ENCODE peak calls at places on chromosomes 4 and X, in six cellular contexts. J, X, Q, M, F and C are unnamed samples. For H3K4me1, the result is how much of the 10 kb centered on the place peaks cover.

GRCh38 chrX:119008122-119008744 is 33.8 kb downstream of the LONRF3 start:
- DNase-seq in J (no peak), X (peak), Q (no peak), M (no peak), F (no peak), C (no peak)

GRCh38 chr4:70197842-70198241 is 2.3 kb downstream of the ODAM start:
- DNase-seq in J (no peak), X (peak), Q (no peak), M (no peak), F (no peak), C (no peak)

GRCh38 chr4:16665942-16666586 is 232.4 kb downstream of the LDB2 start:
- DNase-seq in J (no peak), X (no peak), Q (no peak), M (no peak), F (no peak), C (no peak)

GRCh38 chr4:72743078-72743477 is 174.1 kb upstream of the ADAMTS3 start:
- DNase-seq in J (no peak), X (no peak), Q (no peak), M (no peak), F (no peak), C (no peak)

GRCh38 chrX:19566359-19567141 is 51.2 kb upstream of the MAP3K15 start:
- DNase-seq in J (no peak), X (no peak), Q (no peak), M (no peak), F (no peak), C (no peak)

GRCh38 chrX:109475174-109475891 is 6.6 kb downstream of the GUCY2F start:
- DNase-seq in J (no peak), X (peak), Q (peak), M (no peak), F (no peak), C (no peak)

GRCh38 chr4:108738307-108738706 is 24.5 kb downstream of the ETNPPL start:
- DNase-seq in J (no peak), X (no peak), Q (no peak), M (no peak), F (no peak), C (no peak)

GRCh38 chr4:182556576-182556975 is 313.4 kb downstream of the TENM3 start:
- DNase-seq in J (no peak), X (no peak), Q (no peak), M (no peak), F (no peak), C (no peak)

GRCh38 chr4:78721739-78722138 is 54.4 kb upstream of the BMP2K start:
- DNase-seq in J (no peak), X (no peak), Q (no peak), M (no peak), F (no peak), C (no peak)

GRCh38 chr4:95729596-95729995 is 110.3 kb upstream of the PDHA2 start:
- DNase-seq in J (no peak), X (no peak), Q (no peak), M (no peak), F (no peak), C (no peak)

GRCh38 chrX:100994352-100995281 is 25.1 kb downstream of the ARL13A start:
- DNase-seq in J (no peak), X (peak), Q (no peak), M (no peak), F (no peak), C (no peak)

DNA sequence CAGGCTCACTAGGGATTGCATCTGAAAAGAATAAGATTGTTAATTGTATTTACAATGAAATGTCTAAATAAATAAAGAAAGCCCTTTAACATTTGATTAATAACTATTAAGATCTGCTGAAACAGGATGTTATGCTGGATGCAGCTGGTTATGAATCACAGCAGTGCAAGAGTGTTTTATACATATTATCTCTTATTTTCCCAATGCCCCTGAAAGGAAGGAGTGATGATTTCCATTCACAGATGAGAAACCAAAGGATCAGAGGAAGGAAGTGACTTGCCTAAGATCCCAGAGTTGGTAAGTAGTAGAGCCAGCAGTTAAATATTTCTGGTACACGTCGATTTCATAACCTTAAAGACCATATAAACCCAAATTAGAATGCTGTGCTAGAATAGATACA is 76.3 kb upstream of the ARHGAP36 start:
- DNase-seq in J (no peak), X (no peak), Q (no peak), M (no peak), F (no peak), C (no peak)
- H3K4me1 ChIP-seq in J (under half), X (under half), Q (under half), M (under half), F (under half), C (under half)

DNA sequence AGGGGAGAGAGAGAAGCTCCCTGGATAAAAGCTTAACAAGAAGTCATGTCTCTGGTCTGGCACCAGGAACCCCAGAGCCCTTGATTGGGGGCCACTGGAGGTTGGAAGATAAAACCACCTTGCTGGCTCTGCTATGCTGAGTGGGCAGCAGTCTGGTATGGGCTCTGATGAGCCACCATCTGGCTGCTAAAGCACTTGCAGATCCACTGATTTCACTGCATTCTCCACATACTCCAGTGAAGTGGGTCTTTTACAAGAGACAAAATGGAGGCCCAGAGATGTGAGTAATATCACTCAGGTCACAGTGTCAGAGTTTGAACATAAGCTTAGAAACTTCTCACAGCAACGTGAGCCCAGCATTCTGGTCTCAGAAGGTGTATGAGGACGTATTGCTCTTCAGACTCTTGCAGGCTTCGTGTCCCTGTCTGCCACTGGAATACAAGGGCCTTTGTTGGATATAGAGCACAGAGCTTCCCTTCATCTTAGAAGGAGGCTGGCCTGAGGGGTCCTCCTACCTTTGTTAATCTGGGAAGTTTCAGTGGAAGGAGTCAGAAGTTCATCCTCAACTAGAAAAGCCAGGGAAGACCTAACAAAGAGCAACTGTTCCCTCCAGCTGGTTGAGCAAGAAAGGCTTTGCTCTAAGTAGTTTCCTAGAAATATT is 11.8 kb downstream of the CLDN2 start:
- DNase-seq in J (no peak), X (no peak), Q (no peak), M (no peak), F (no peak), C (no peak)
- H3K4me3 ChIP-seq in J (no peak), X (no peak), Q (no peak), M (no peak), F (no peak), C (no peak)

DNA sequence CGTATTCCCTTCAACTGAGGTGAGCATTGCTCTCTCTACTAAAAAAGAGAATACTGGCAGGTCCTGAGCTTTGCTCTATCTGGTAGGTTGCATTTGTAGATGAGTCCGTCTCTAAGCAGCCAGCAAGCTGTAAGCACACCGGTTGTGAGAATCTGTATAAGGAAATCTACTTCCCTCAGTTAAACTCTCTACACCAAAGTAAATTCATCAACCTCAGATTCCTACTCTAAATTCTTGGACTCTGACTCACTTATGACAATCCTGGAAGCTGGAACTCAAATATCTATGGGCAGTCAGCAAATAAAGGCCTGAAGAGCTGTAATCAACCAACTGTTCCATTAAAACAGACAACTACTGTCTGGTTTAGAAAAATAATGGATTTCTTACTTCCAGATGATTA is 37.9 kb downstream of the FAT1 start:
- DNase-seq in J (no peak), X (peak), Q (no peak), M (no peak), F (no peak), C (no peak)
- H3K4me1 ChIP-seq in J (under half), X (under half), Q (under half), M (under half), F (under half), C (under half)

DNA sequence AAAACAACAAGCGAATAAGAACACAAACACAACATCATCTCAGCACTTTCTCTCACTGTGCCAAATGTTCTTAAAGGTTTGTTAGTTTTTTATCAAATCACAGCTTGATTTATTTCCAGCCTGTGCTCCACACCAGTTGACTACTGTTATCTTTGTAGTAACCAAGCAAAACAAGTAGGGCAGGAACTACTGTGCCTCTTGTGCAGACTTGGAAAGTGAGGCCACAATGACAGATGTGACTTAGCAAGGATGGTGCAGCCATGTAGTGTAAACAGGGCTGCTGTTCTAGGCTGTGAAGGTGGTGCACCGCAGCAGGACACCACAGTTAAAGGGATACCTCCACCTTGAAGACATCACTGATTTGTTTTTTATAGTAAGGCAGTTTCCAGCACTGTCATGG is 170.0 kb downstream of the IL1RAPL1 start:
- DNase-seq in J (no peak), X (no peak), Q (no peak), M (no peak), F (no peak), C (no peak)
- H3K4me3 ChIP-seq in J (no peak), X (no peak), Q (no peak), M (no peak), F (no peak), C (no peak)

GRCh38 chrX:48711929-48712505 is 15.5 kb downstream of the SUV39H1 start:
- DNase-seq in J (no peak), X (peak), Q (no peak), M (no peak), F (no peak), C (no peak)

GRCh38 chrX:48715066-48715465 is 18.5 kb downstream of the SUV39H1 start:
- DNase-seq in J (no peak), X (no peak), Q (no peak), M (no peak), F (no peak), C (no peak)

GRCh38 chrX:48714573-48714972 is 18.0 kb downstream of the SUV39H1 start:
- DNase-seq in J (no peak), X (no peak), Q (no peak), M (no peak), F (no peak), C (no peak)

GRCh38 chrX:48715876-48716502 is 19.5 kb downstream of the SUV39H1 start:
- DNase-seq in J (no peak), X (no peak), Q (no peak), M (no peak), F (no peak), C (no peak)

GRCh38 chrX:48713847-48714246 is 17.3 kb downstream of the SUV39H1 start:
- DNase-seq in J (no peak), X (peak), Q (no peak), M (no peak), F (no peak), C (no peak)
- H3K4me1 ChIP-seq in J (half or more), X (under half), Q (under half), M (under half), F (half or more), C (under half)

DNA sequence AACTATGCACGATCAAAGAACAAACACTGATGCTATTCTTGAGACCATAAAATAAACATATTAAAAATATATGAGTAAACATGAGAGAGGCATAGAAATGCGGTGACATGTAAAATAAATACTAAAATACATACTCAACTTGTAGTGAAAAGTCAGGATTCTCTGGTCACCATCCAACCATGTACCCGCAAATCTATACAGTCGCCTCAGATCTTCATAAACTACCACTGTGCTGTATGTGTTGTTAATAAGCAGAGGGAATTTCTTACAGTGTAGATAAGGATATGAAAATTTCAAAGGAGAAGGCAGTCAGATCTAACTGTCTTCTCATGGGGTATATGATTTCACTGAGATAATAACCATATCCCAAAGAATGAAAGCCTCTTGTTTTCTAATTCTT is 67.8 kb upstream of the FAM47B start:
- DNase-seq in J (no peak), X (no peak), Q (no peak), M (no peak), F (no peak), C (no peak)
- H3K4me3 ChIP-seq in J (no peak), X (no peak), Q (no peak), M (no peak), F (no peak), C (no peak)

GRCh38 chr4:168531305-168531704 is 34.5 kb downstream of the PALLD start:
- DNase-seq in J (no peak), X (no peak), Q (no peak), M (no peak), F (no peak), C (no peak)

GRCh38 chr4:168527560-168527959 is 30.7 kb downstream of the PALLD start:
- DNase-seq in J (no peak), X (no peak), Q (no peak), M (no peak), F (no peak), C (no peak)

GRCh38 chr4:168524006-168524405 is 27.2 kb downstream of the PALLD start:
- DNase-seq in J (no peak), X (no peak), Q (no peak), M (no peak), F (no peak), C (no peak)

GRCh38 chr4:168524897-168525296 is 28.0 kb downstream of the PALLD start:
- DNase-seq in J (no peak), X (no peak), Q (no peak), M (no peak), F (no peak), C (no peak)

GRCh38 chr4:168528131-168528949 is 31.5 kb downstream of the PALLD start:
- DNase-seq in J (no peak), X (no peak), Q (no peak), M (no peak), F (no peak), C (no peak)
- H3K4me1 ChIP-seq in J (under half), X (under half), Q (under half), M (under half), F (under half), C (under half)